ENCODE peak calls at places on chromosome 22, in five cellular contexts. F, B, N, U and M are unnamed samples.

GRCh38 chr22:32572741-32573140 is 98.1 kb downstream of the FBXO7 start:
- DNase-seq in F (no peak), B (no peak), N (no peak), U (no peak), M (no peak)

GRCh38 chr22:43325176-43325575 is 18.0 kb downstream of the SCUBE1 start:
- DNase-seq in N (no peak), F (no peak), B (no peak), U (no peak), M (no peak)

GRCh38 chr22:47343611-47344010 is 581.2 kb downstream of the TBC1D22A start:
- DNase-seq in N (no peak), B (no peak), U (no peak), F (no peak), M (no peak)

GRCh38 chr22:48827228-48827810 is 1000.4 kb downstream of the BRD1 start:
- DNase-seq in N (peak; percentile 18), B (no peak), U (no peak), F (no peak), M (no peak)

GRCh38 chr22:19524170-19525115 is at the start of gene CLDN5:
- DNase-seq in F (no peak), N (no peak), B (no peak), U (peak; percentile 38), M (no peak)

GRCh38 chr22:44710474-44711235 is 8.7 kb downstream of the PRR5 start:
- DNase-seq in F (no peak), B (no peak), N (no peak), U (no peak), M (no peak)

GRCh38 chr22:23749747-23750373 is 1.1 kb downstream of the ZNF70 start:
- DNase-seq in N (no peak), U (no peak), B (no peak), F (no peak), M (peak; percentile 41)

GRCh38 chr22:33903012-33903411 is 17.3 kb downstream of the LARGE1 start:
- DNase-seq in B (no peak), N (no peak), U (no peak), F (no peak), M (no peak)

GRCh38 chr22:40504285-40505249 is 132.0 kb downstream of the MRTFA start:
- DNase-seq in B (no peak), U (no peak), F (no peak), N (no peak), M (no peak)

GRCh38 chr22:29225422-29226090 is 19.9 kb downstream of the EMID1 start:
- DNase-seq in B (peak; percentile 88), N (no peak), U (no peak), F (no peak), M (no peak)

GRCh38 chr22:32354360-32355351 is 3.0 kb upstream of the RFPL3 start:
- DNase-seq in F (no peak), B (no peak), U (no peak), N (no peak), M (no peak)

GRCh38 chr22:39396797-39397195 is 2.8 kb upstream of the TAB1 start:
- DNase-seq in U (no peak), B (no peak), F (no peak), N (no peak), M (no peak)

GRCh38 chr22:30262917-30263741 is 3.5 kb downstream of the OSM start:
- DNase-seq in N (peak; percentile 31), B (peak; percentile 89), U (peak; percentile 67), F (peak; percentile 36), M (peak; percentile 59)

GRCh38 chr22:24427500-24428164 is at the start of gene ADORA2A:
- DNase-seq in F (no peak), B (peak; percentile 85), N (no peak), U (peak; percentile 71), M (no peak)

GRCh38 chr22:49300951-49301397 is 526.7 kb downstream of the BRD1 start:
- DNase-seq in U (no peak), B (peak; percentile 11), N (no peak), F (no peak), M (no peak)

GRCh38 chr22:50612715-50613221 is 12.2 kb downstream of the MAPK8IP2 start:
- DNase-seq in B (no peak), U (no peak), N (no peak), F (no peak), M (no peak)

GRCh38 chr22:50292643-50293440 is 14.6 kb downstream of the PLXNB2 start:
- DNase-seq in B (no peak), F (no peak), U (no peak), N (no peak), M (no peak)

GRCh38 chr22:42938976-42939375 is 76.0 kb downstream of the PACSIN2 start:
- DNase-seq in B (no peak), U (no peak), N (no peak), F (no peak), M (no peak)

GRCh38 chr22:46057762-46058420 is 80.9 kb upstream of the WNT7B start:
- DNase-seq in B (no peak), F (no peak), N (no peak), U (peak; percentile 44), M (peak; percentile 22)